ENCODE peak calls at places on chromosome 12, in six cellular contexts. V, N, W, Z, T and G are unnamed samples.

GRCh38 chr12:26123482-26123980 is 1.3 kb downstream of the BHLHE41 start:
- DNase-seq in W (no peak), V (no peak), N (no peak), Z (peak; percentile 33), T (no peak), G (no peak)

GRCh38 chr12:50617657-50618056 is 112.9 kb downstream of the DIP2B start:
- DNase-seq in W (no peak), V (no peak), T (no peak), N (no peak), Z (no peak), G (no peak)

GRCh38 chr12:51675062-51675803 is 84.2 kb downstream of the SCN8A start:
- DNase-seq in V (no peak), W (no peak), T (no peak), Z (no peak), N (no peak), G (no peak)

GRCh38 chr12:114671664-114672476 is 12.1 kb downstream of the TBX3 start:
- DNase-seq in W (no peak), T (no peak), N (no peak), Z (no peak), V (no peak), G (no peak)

GRCh38 chr12:117580718-117581062 is 219.3 kb upstream of the NOS1 start:
- DNase-seq in T (peak; percentile 5), N (peak; percentile 29), W (peak; percentile 93), Z (no peak), V (no peak), G (peak; percentile 19)

GRCh38 chr12:29581641-29582040 is 84.2 kb upstream of the OVCH1 start:
- DNase-seq in V (no peak), N (no peak), W (no peak), T (no peak), Z (peak; percentile 96), G (peak; percentile 17)

GRCh38 chr12:44347145-44347544 is 511.3 kb downstream of the TMEM117 start:
- DNase-seq in N (no peak), V (no peak), T (no peak), Z (no peak), W (no peak), G (no peak)

GRCh38 chr12:65607271-65607880 is 216.9 kb upstream of the HMGA2 start:
- DNase-seq in T (peak; percentile 48), Z (no peak), W (no peak), V (no peak), N (peak; percentile 32), G (no peak)

GRCh38 chr12:70645494-70646317 is 8.5 kb upstream of the PTPRB start:
- DNase-seq in N (peak; percentile 97), T (peak; percentile 47), Z (peak; percentile 92), W (no peak), V (no peak), G (no peak)

GRCh38 chr12:122844366-122844971 is 9.2 kb downstream of the HIP1R start:
- DNase-seq in N (no peak), T (no peak), V (no peak), Z (no peak), W (no peak), G (no peak)

GRCh38 chr12:57124259-57124877 is 3.9 kb upstream of the LRP1 start:
- DNase-seq in Z (peak; percentile 60), V (peak; percentile 74), W (peak; percentile 92), T (peak; percentile 84), N (peak; percentile 74), G (peak; percentile 78)

GRCh38 chr12:32309811-32310755 is 89.3 kb upstream of the FGD4 start:
- DNase-seq in W (no peak), T (no peak), N (peak; percentile 93), Z (peak; percentile 38), V (no peak), G (no peak)

GRCh38 chr12:47975036-47975620 is 11.7 kb downstream of the TMEM106C start:
- DNase-seq in W (no peak), V (no peak), T (no peak), N (no peak), Z (no peak), G (no peak)

GRCh38 chr12:5073838-5074237 is 30.2 kb downstream of the KCNA5 start:
- DNase-seq in N (no peak), V (no peak), T (no peak), W (peak; percentile 71), Z (no peak), G (peak; percentile 24)

GRCh38 chr12:54411398-54412241 is 7.4 kb downstream of the ITGA5 start:
- DNase-seq in N (peak; percentile 99), T (no peak), Z (peak; percentile 90), W (peak; percentile 74), V (no peak), G (peak; percentile 33)

GRCh38 chr12:49540229-49541139 is 1.7 kb downstream of the KCNH3 start:
- DNase-seq in W (no peak), N (peak; percentile 81), V (no peak), T (peak; percentile 6), Z (no peak), G (no peak)

GRCh38 chr12:9115731-9116689 is at the start of gene A2M:
- DNase-seq in W (no peak), Z (peak; percentile 1), N (no peak), V (no peak), T (no peak), G (no peak)

GRCh38 chr12:93039062-93039461 is 110.0 kb upstream of the EEA1 start:
- DNase-seq in N (no peak), W (no peak), V (no peak), Z (peak; percentile 16), T (no peak), G (no peak)

GRCh38 chr12:11823043-11823442 is 173.6 kb downstream of the ETV6 start:
- DNase-seq in W (no peak), N (peak; percentile 44), Z (peak; percentile 94), V (no peak), T (no peak), G (peak; percentile 47)

GRCh38 chr12:14883663-14884062 is 2.0 kb downstream of the MGP start:
- DNase-seq in W (no peak), N (no peak), T (no peak), V (no peak), Z (no peak), G (no peak)

GRCh38 chr12:132186857-132187620 is 42.8 kb downstream of the NOC4L start:
- DNase-seq in N (no peak), T (no peak), V (no peak), W (no peak), Z (no peak), G (no peak)

GRCh38 chr12:30090258-30090657 is 306.5 kb upstream of the TMTC1 start:
- DNase-seq in Z (no peak), V (no peak), N (no peak), W (no peak), T (no peak), G (no peak)

GRCh38 chr12:111578276-111578970 is 20.7 kb downstream of the ATXN2 start:
- DNase-seq in V (no peak), T (no peak), Z (peak; percentile 94), W (no peak), N (peak; percentile 82), G (peak; percentile 44)

GRCh38 chr12:49515266-49515665 is 23.6 kb upstream of the KCNH3 start:
- DNase-seq in T (no peak), Z (peak; percentile 91), V (no peak), W (no peak), N (peak; percentile 87), G (no peak)

GRCh38 chr12:132572106-132572505 is 38.3 kb downstream of the LRCOL1 start:
- DNase-seq in W (no peak), Z (no peak), T (no peak), N (no peak), V (no peak), G (no peak)

GRCh38 chr12:28023156-28023887 is 50.8 kb upstream of the PTHLH start:
- DNase-seq in V (no peak), T (no peak), W (no peak), Z (peak; percentile 97), N (peak; percentile 98), G (no peak)